ENCODE peak calls at places on chromosomes 2 and 18, in ten cellular contexts. One of them, this sample, is unnamed.

GRCh38 chr18:46169464-46169941 is 65.3 kb downstream of the HAUS1 start:
- DNase-seq in stomach: no peak
- DNase-seq in NCI-H82: no peak
- DNase-seq in transverse colon: no peak
- DNase-seq in CD4-positive, alpha-beta T cell: no peak
- DNase-seq in heart left ventricle: no peak
- DNase-seq in stimulated activated naive CD8-positive, alpha-beta T cell treated with anti-CD3 and anti-CD28 coated beads, Interleukin-15, Interleukin-2, amounts not matched to agents 100 U/mL and 50 U/mL, for 24 hours: no peak
- DNase-seq in SJSA1: peak
- DNase-seq in EL: peak
- DNase-seq in stimulated activated CD8-positive, alpha-beta memory T cell treated with anti-CD3 and anti-CD28 coated beads, Interleukin-4, amount 100 ng/mL, for 24 hours: no peak
- DNase-seq in this sample: no peak

GRCh38 chr18:48904847-48905394 is 45.8 kb downstream of the SMAD7 start:
- DNase-seq in stomach: no peak
- DNase-seq in NCI-H82: no peak
- DNase-seq in transverse colon: no peak
- DNase-seq in CD4-positive, alpha-beta T cell: no peak
- DNase-seq in heart left ventricle: no peak
- DNase-seq in stimulated activated naive CD8-positive, alpha-beta T cell treated with anti-CD3 and anti-CD28 coated beads, Interleukin-15, Interleukin-2, amounts not matched to agents 100 U/mL and 50 U/mL, for 24 hours: no peak
- DNase-seq in SJSA1: no peak
- DNase-seq in EL: no peak
- DNase-seq in stimulated activated CD8-positive, alpha-beta memory T cell treated with anti-CD3 and anti-CD28 coated beads, Interleukin-4, amount 100 ng/mL, for 24 hours: no peak
- DNase-seq in this sample: no peak

GRCh38 chr2:14232212-14232611 is 400.3 kb upstream of the LRATD1 start:
- DNase-seq in stomach: no peak
- DNase-seq in NCI-H82: no peak
- DNase-seq in transverse colon: no peak
- DNase-seq in CD4-positive, alpha-beta T cell: no peak
- DNase-seq in heart left ventricle: no peak
- DNase-seq in stimulated activated naive CD8-positive, alpha-beta T cell treated with anti-CD3 and anti-CD28 coated beads, Interleukin-15, Interleukin-2, amounts not matched to agents 100 U/mL and 50 U/mL, for 24 hours: no peak
- DNase-seq in SJSA1: no peak
- DNase-seq in EL: no peak
- DNase-seq in stimulated activated CD8-positive, alpha-beta memory T cell treated with anti-CD3 and anti-CD28 coated beads, Interleukin-4, amount 100 ng/mL, for 24 hours: no peak
- DNase-seq in this sample: no peak

GRCh38 chr2:46655551-46656436 is 176.4 kb downstream of the TMEM247 start:
- DNase-seq in stomach: no peak
- DNase-seq in NCI-H82: no peak
- DNase-seq in transverse colon: no peak
- DNase-seq in CD4-positive, alpha-beta T cell: no peak
- DNase-seq in heart left ventricle: no peak
- DNase-seq in stimulated activated naive CD8-positive, alpha-beta T cell treated with anti-CD3 and anti-CD28 coated beads, Interleukin-15, Interleukin-2, amounts not matched to agents 100 U/mL and 50 U/mL, for 24 hours: no peak
- DNase-seq in SJSA1: no peak
- DNase-seq in EL: peak
- DNase-seq in stimulated activated CD8-positive, alpha-beta memory T cell treated with anti-CD3 and anti-CD28 coated beads, Interleukin-4, amount 100 ng/mL, for 24 hours: no peak
- DNase-seq in this sample: no peak

GRCh38 chr2:205188516-205189138 is 493.7 kb upstream of the NRP2 start:
- DNase-seq in stomach: no peak
- DNase-seq in NCI-H82: no peak
- DNase-seq in transverse colon: peak
- DNase-seq in CD4-positive, alpha-beta T cell: no peak
- DNase-seq in heart left ventricle: peak
- DNase-seq in stimulated activated naive CD8-positive, alpha-beta T cell treated with anti-CD3 and anti-CD28 coated beads, Interleukin-15, Interleukin-2, amounts not matched to agents 100 U/mL and 50 U/mL, for 24 hours: no peak
- DNase-seq in SJSA1: no peak
- DNase-seq in EL: peak
- DNase-seq in stimulated activated CD8-positive, alpha-beta memory T cell treated with anti-CD3 and anti-CD28 coated beads, Interleukin-4, amount 100 ng/mL, for 24 hours: no peak
- DNase-seq in this sample: no peak

GRCh38 chr2:3289526-3289925 is 88.1 kb downstream of the EIPR1 start:
- DNase-seq in stomach: peak
- DNase-seq in NCI-H82: no peak
- DNase-seq in transverse colon: no peak
- DNase-seq in CD4-positive, alpha-beta T cell: no peak
- DNase-seq in heart left ventricle: no peak
- DNase-seq in stimulated activated naive CD8-positive, alpha-beta T cell treated with anti-CD3 and anti-CD28 coated beads, Interleukin-15, Interleukin-2, amounts not matched to agents 100 U/mL and 50 U/mL, for 24 hours: no peak
- DNase-seq in SJSA1: no peak
- DNase-seq in EL: no peak
- DNase-seq in stimulated activated CD8-positive, alpha-beta memory T cell treated with anti-CD3 and anti-CD28 coated beads, Interleukin-4, amount 100 ng/mL, for 24 hours: no peak
- DNase-seq in this sample: no peak

GRCh38 chr2:2743164-2743571 is 412.1 kb upstream of the MYT1L start:
- DNase-seq in stomach: no peak
- DNase-seq in NCI-H82: no peak
- DNase-seq in transverse colon: no peak
- DNase-seq in CD4-positive, alpha-beta T cell: no peak
- DNase-seq in heart left ventricle: peak
- DNase-seq in stimulated activated naive CD8-positive, alpha-beta T cell treated with anti-CD3 and anti-CD28 coated beads, Interleukin-15, Interleukin-2, amounts not matched to agents 100 U/mL and 50 U/mL, for 24 hours: no peak
- DNase-seq in SJSA1: no peak
- DNase-seq in EL: no peak
- DNase-seq in stimulated activated CD8-positive, alpha-beta memory T cell treated with anti-CD3 and anti-CD28 coated beads, Interleukin-4, amount 100 ng/mL, for 24 hours: no peak
- DNase-seq in this sample: no peak

GRCh38 chr2:26461601-26462023 is 16.3 kb downstream of the OTOF start:
- DNase-seq in stomach: no peak
- DNase-seq in NCI-H82: no peak
- DNase-seq in transverse colon: peak
- DNase-seq in CD4-positive, alpha-beta T cell: no peak
- DNase-seq in heart left ventricle: no peak
- DNase-seq in stimulated activated naive CD8-positive, alpha-beta T cell treated with anti-CD3 and anti-CD28 coated beads, Interleukin-15, Interleukin-2, amounts not matched to agents 100 U/mL and 50 U/mL, for 24 hours: no peak
- DNase-seq in SJSA1: no peak
- DNase-seq in EL: no peak
- DNase-seq in stimulated activated CD8-positive, alpha-beta memory T cell treated with anti-CD3 and anti-CD28 coated beads, Interleukin-4, amount 100 ng/mL, for 24 hours: no peak
- DNase-seq in this sample: no peak

GRCh38 chr2:196322963-196323810 is 151.8 kb upstream of the STK17B start:
- DNase-seq in stomach: no peak
- DNase-seq in NCI-H82: peak
- DNase-seq in transverse colon: no peak
- DNase-seq in CD4-positive, alpha-beta T cell: no peak
- DNase-seq in heart left ventricle: no peak
- DNase-seq in stimulated activated naive CD8-positive, alpha-beta T cell treated with anti-CD3 and anti-CD28 coated beads, Interleukin-15, Interleukin-2, amounts not matched to agents 100 U/mL and 50 U/mL, for 24 hours: no peak
- DNase-seq in SJSA1: peak
- DNase-seq in EL: peak
- DNase-seq in stimulated activated CD8-positive, alpha-beta memory T cell treated with anti-CD3 and anti-CD28 coated beads, Interleukin-4, amount 100 ng/mL, for 24 hours: no peak
- DNase-seq in this sample: no peak

GRCh38 chr2:188596054-188596453 is 304.4 kb downstream of the GULP1 start:
- DNase-seq in stomach: no peak
- DNase-seq in NCI-H82: no peak
- DNase-seq in transverse colon: no peak
- DNase-seq in CD4-positive, alpha-beta T cell: no peak
- DNase-seq in heart left ventricle: no peak
- DNase-seq in stimulated activated naive CD8-positive, alpha-beta T cell treated with anti-CD3 and anti-CD28 coated beads, Interleukin-15, Interleukin-2, amounts not matched to agents 100 U/mL and 50 U/mL, for 24 hours: no peak
- DNase-seq in SJSA1: no peak
- DNase-seq in EL: no peak
- DNase-seq in stimulated activated CD8-positive, alpha-beta memory T cell treated with anti-CD3 and anti-CD28 coated beads, Interleukin-4, amount 100 ng/mL, for 24 hours: no peak
- DNase-seq in this sample: no peak

GRCh38 chr2:28407976-28408690 is 15.5 kb downstream of the FOSL2 start:
- DNase-seq in stomach: no peak
- DNase-seq in NCI-H82: peak
- DNase-seq in transverse colon: no peak
- DNase-seq in CD4-positive, alpha-beta T cell: no peak
- DNase-seq in heart left ventricle: no peak
- DNase-seq in stimulated activated naive CD8-positive, alpha-beta T cell treated with anti-CD3 and anti-CD28 coated beads, Interleukin-15, Interleukin-2, amounts not matched to agents 100 U/mL and 50 U/mL, for 24 hours: no peak
- DNase-seq in SJSA1: no peak
- DNase-seq in EL: peak
- DNase-seq in stimulated activated CD8-positive, alpha-beta memory T cell treated with anti-CD3 and anti-CD28 coated beads, Interleukin-4, amount 100 ng/mL, for 24 hours: no peak
- DNase-seq in this sample: no peak